ENCODE peak calls at places on chromosomes 1 and 21, in six cellular contexts. P, J, K, H, G and O are unnamed samples.

GRCh38 chr1:2639203-2639602 is 6.4 kb upstream of the MMEL1 start:
- DNase-seq in P (no peak), J (no peak), K (no peak), H (no peak), G (no peak), O (peak; percentile 24)

GRCh38 chr1:98523256-98523655 is 138.3 kb upstream of the SNX7 start:
- DNase-seq in P (no peak), J (no peak), K (no peak), H (no peak), G (no peak), O (no peak)

GRCh38 chr1:31257213-31257612 is 17.5 kb upstream of the NKAIN1 start:
- DNase-seq in P (no peak), J (no peak), K (no peak), H (no peak), G (no peak), O (no peak)

GRCh38 chr1:241311056-241311746 is 45.8 kb downstream of the RGS7 start:
- DNase-seq in P (no peak), J (peak; percentile 4), K (no peak), H (no peak), G (no peak), O (no peak)

GRCh38 chr1:200316148-200316803 is 93.6 kb downstream of the ZNF281 start:
- DNase-seq in P (no peak), J (no peak), K (no peak), H (no peak), G (no peak), O (no peak)

GRCh38 chr1:178362784-178363183 is 134.0 kb downstream of the CLEC20A start:
- DNase-seq in P (no peak), J (peak; percentile 89), K (no peak), H (no peak), G (peak; percentile 87), O (no peak)

GRCh38 chr21:21439761-21440160 is 441.6 kb downstream of the NCAM2 start:
- DNase-seq in P (no peak), J (peak; percentile 36), K (no peak), H (no peak), G (no peak), O (no peak)

GRCh38 chr1:2554621-2555387 is 1.4 kb upstream of the TNFRSF14 start:
- DNase-seq in P (no peak), J (no peak), K (no peak), H (no peak), G (no peak), O (no peak)

GRCh38 chr21:34337741-34338140 is 26.1 kb upstream of the KCNE2 start:
- DNase-seq in P (no peak), J (no peak), K (no peak), H (peak; percentile 14), G (peak; percentile 53), O (no peak)

GRCh38 chr1:19640363-19641316 is 3.5 kb upstream of the NBL1 start:
- DNase-seq in P (no peak), J (peak; percentile 26), K (peak; percentile 60), H (no peak), G (no peak), O (peak; percentile 77)

GRCh38 chr1:24003331-24003972 is 23.3 kb upstream of the SRSF10 start:
- DNase-seq in P (peak; percentile 21), J (peak; percentile 84), K (no peak), H (peak; percentile 69), G (no peak), O (peak; percentile 38)

GRCh38 chr21:24910591-24910990 is 696.7 kb downstream of the MRPL39 start:
- DNase-seq in P (no peak), J (no peak), K (no peak), H (no peak), G (no peak), O (no peak)

GRCh38 chr1:19309123-19309813 is 2.7 kb downstream of the AKR7A2 start:
- DNase-seq in P (no peak), J (peak; percentile 93), K (no peak), H (peak; percentile 93), G (peak; percentile 23), O (no peak)

GRCh38 chr21:45130324-45130774 is 56.0 kb downstream of the ADARB1 start:
- DNase-seq in P (no peak), J (peak; percentile 84), K (no peak), H (peak; percentile 85), G (peak; percentile 59), O (no peak)

GRCh38 chr1:34900775-34901502 is 28.5 kb downstream of the DLGAP3 start:
- DNase-seq in P (no peak), J (no peak), K (no peak), H (no peak), G (no peak), O (no peak)

GRCh38 chr1:39080269-39080826 is 54.2 kb downstream of the NDUFS5 start:
- DNase-seq in P (no peak), J (no peak), K (no peak), H (no peak), G (no peak), O (no peak)

GRCh38 chr21:34915364-34915834 is 133.7 kb downstream of the RUNX1 start:
- DNase-seq in P (no peak), J (peak; percentile 65), K (no peak), H (peak; percentile 72), G (peak; percentile 82), O (no peak)

DNA sequence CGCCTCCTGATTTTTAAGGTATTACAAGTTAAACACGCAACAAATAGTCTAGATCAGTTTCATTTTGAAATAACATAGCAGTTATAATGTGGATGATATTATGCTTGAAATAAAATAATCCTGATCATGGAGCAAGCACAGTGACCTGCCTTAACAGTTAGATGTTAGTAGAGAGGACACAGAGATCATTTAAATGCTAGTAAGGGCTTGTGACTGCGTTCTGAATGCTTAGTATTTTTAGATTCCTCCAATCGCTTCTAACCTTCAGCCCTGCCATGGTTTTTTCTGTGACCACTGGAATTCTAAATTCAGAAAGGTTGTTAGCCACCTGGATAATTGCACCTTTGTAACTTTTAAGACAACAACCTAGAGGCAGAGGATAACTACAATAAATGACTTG is 46.4 kb downstream of the KIF26B start:
- DNase-seq in P (no peak), J (no peak), K (no peak), H (no peak), G (no peak), O (no peak)
- H3K14ac ChIP-seq in P (no peak overlapping the region), J (no peak overlapping the region), K (no peak overlapping the region), H (no peak overlapping the region), G (no peak overlapping the region), O (no peak overlapping the region)

GRCh38 chr1:233406994-233407631 is 79.6 kb downstream of the MAP3K21 start:
- DNase-seq in P (no peak), J (no peak), K (no peak), H (no peak), G (peak; percentile 80), O (no peak)

GRCh38 chr1:233409540-233409939 is 82.0 kb downstream of the MAP3K21 start:
- DNase-seq in P (no peak), J (no peak), K (no peak), H (no peak), G (no peak), O (no peak)

GRCh38 chr1:233406339-233406960 is 78.9 kb downstream of the MAP3K21 start:
- DNase-seq in P (no peak), J (no peak), K (no peak), H (no peak), G (peak; percentile 91), O (no peak)

GRCh38 chr1:233412812-233413211 is 85.3 kb downstream of the MAP3K21 start:
- DNase-seq in P (no peak), J (no peak), K (no peak), H (no peak), G (no peak), O (no peak)

DNA sequence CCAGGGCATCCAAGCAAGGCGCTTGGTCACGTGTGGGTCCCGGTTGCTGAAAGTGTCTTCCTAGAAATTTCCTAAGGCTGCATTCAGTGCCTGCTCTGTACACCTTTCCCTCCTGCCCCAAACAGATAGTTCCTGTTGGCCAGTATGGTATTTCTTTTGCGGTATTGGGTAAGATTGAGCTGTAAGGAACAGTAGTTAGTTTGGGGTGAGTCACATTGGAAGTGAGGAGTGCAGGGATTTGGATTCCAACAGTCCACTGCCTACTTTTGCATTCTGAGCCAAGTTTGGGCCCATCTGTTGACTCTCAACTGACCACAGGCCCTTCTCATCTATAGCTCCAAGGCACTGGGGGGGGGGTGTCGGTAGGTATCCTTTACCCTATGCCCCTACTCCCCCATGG is 83.4 kb downstream of the MAP3K21 start:
- DNase-seq in P (no peak), J (no peak), K (no peak), H (no peak), G (no peak), O (no peak)
- H3K14ac ChIP-seq in P (no peak overlapping the region), J (no peak overlapping the region), K (no peak overlapping the region), H (no peak overlapping the region), G (no peak overlapping the region), O (no peak overlapping the region)

DNA sequence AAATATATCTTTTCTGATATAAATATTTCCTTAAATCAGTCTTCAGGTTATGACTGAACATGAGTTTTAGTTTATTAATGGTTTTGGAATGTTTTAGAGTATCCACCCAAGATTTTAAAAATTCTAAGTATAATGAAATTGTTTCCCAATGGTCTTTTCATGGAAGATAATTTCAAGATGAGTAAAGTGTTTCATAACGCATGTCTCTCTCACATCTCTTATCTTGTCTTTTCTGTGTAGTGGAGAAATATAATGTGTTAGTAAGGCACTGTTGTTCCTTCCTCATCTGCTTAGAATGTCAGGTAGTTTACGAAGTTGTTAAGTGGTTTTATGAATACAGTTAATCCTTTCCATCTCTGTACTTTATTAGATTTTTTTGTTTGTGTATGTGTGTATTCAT is 49.6 kb downstream of the PLA2G4A start:
- DNase-seq in P (no peak), J (no peak), K (no peak), H (no peak), G (peak; percentile 70), O (no peak)
- H3K14ac ChIP-seq in P (no peak overlapping the region), J (no peak overlapping the region), K (no peak overlapping the region), H (no peak overlapping the region), G (no peak overlapping the region), O (no peak overlapping the region)

GRCh38 chr1:41393993-41394392 is 32.8 kb downstream of the FOXO6 start:
- DNase-seq in P (no peak), J (no peak), K (no peak), H (no peak), G (no peak), O (no peak)

GRCh38 chr1:41392528-41392924 is 31.3 kb downstream of the FOXO6 start:
- DNase-seq in P (no peak), J (no peak), K (no peak), H (no peak), G (no peak), O (no peak)

GRCh38 chr1:41390171-41390570 is 28.9 kb downstream of the FOXO6 start:
- DNase-seq in P (no peak), J (no peak), K (no peak), H (no peak), G (no peak), O (no peak)

GRCh38 chr1:41390573-41390972 is 29.3 kb downstream of the FOXO6 start:
- DNase-seq in P (no peak), J (no peak), K (no peak), H (no peak), G (no peak), O (no peak)

DNA sequence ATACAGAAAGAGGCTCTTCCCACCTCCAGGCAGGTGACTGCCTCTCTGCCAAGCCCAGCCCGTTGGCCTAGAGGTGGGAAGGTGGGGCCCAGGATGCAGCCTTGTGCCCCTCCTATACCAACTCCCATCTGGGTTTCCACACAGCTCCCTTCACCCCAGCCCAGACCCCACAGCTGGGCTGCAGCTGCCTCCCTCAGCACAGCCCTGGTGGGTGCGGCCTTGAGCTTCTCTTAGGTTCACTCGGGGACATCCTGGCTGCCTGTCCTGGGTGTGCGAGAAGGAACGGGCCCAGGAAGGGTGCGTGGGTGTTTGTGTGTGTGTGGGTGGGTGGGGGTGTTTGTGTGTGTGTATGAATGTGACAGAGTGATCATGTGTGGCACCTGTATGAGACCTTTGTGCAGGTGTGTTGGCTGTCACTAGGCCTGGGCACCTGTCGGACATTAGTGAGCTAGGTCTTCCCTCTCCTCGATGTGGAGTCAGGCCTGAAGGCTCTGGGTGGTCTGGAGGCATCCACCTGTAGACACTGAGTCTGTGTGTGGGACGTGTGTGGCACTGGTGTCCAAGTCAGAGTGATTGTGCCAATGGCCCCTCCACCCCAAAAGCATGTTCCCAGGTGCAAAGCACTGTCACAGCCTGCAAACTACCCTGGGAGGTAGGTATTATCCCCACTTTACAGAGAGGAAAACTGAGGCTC is 30.7 kb downstream of the FOXO6 start:
- DNase-seq in P (no peak), J (no peak), K (no peak), H (no peak), G (no peak), O (no peak)
- H3K14ac ChIP-seq in P (no peak overlapping the region), J (no peak overlapping the region), K (no peak overlapping the region), H (no peak overlapping the region), G (no peak overlapping the region), O (no peak overlapping the region)